ENCODE peak calls at places on chromosomes 11 and 22, in nine cellular contexts. R, X, M, A, D, C, J, Q and F are unnamed samples.
A peak's percentile ranks its signal among the peaks of the same experiment; 100 is the strongest.

GRCh38 chr22:50416996-50417395 is 57.8 kb downstream of the SBF1 start:
- DNase-seq in R (no peak), X (no peak), M (no peak), A (no peak), D (no peak), C (no peak), J (no peak), Q (no peak), F (no peak)

GRCh38 chr11:64359712-64360402 is 895 bp downstream of the RPS6KA4 start:
- DNase-seq in R (no peak), X (peak; percentile 68), M (no peak), A (no peak), D (no peak), C (peak; percentile 33), J (no peak), Q (no peak), F (peak; percentile 49)

GRCh38 chr11:32580967-32581366 is 2.7 kb upstream of the EIF3M start:
- DNase-seq in R (no peak), X (no peak), M (no peak), A (peak; percentile 81), D (no peak), C (no peak), J (peak; percentile 60), Q (no peak), F (no peak)

GRCh38 chr22:21764038-21764804 is 28.6 kb upstream of the YPEL1 start:
- DNase-seq in R (no peak), X (no peak), M (no peak), A (no peak), D (no peak), C (no peak), J (no peak), Q (no peak), F (peak; percentile 23)

GRCh38 chr11:34302046-34302921 is 55.5 kb downstream of the ABTB2 start:
- DNase-seq in R (no peak), X (no peak), M (peak; percentile 92), A (peak; percentile 98), D (peak; percentile 98), C (no peak), J (no peak), Q (peak; percentile 55), F (no peak)

GRCh38 chr11:24171869-24172268 is 325.0 kb upstream of the LUZP2 start:
- DNase-seq in R (no peak), X (no peak), M (no peak), A (no peak), D (no peak), C (no peak), J (no peak), Q (no peak), F (no peak)

GRCh38 chr11:66479741-66480115 is 506 bp upstream of the DPP3 start:
- DNase-seq in R (no peak), X (no peak), M (no peak), A (no peak), D (no peak), C (no peak), J (no peak), Q (no peak), F (peak; percentile 81)

GRCh38 chr11:34620820-34621792 is at the start of gene EHF:
- DNase-seq in R (no peak), X (no peak), M (no peak), A (peak; percentile 99), D (no peak), C (no peak), J (no peak), Q (no peak), F (no peak)

GRCh38 chr11:92827132-92827531 is 142.3 kb upstream of the MTNR1B start:
- DNase-seq in R (no peak), X (no peak), M (no peak), A (no peak), D (no peak), C (no peak), J (no peak), Q (no peak), F (no peak)

GRCh38 chr11:71418643-71419042 is 29.6 kb downstream of the DHCR7 start:
- DNase-seq in R (peak; percentile 10), X (no peak), M (no peak), A (no peak), D (no peak), C (no peak), J (no peak), Q (peak; percentile 72), F (peak; percentile 21)

GRCh38 chr11:100356035-100356434 is 331.1 kb upstream of the ARHGAP42 start:
- DNase-seq in R (no peak), X (no peak), M (no peak), A (no peak), D (no peak), C (no peak), J (no peak), Q (no peak), F (peak; percentile 59)

GRCh38 chr11:12397953-12398352 is 20.6 kb downstream of the PARVA start:
- DNase-seq in R (no peak), X (no peak), M (peak; percentile 96), A (no peak), D (no peak), C (no peak), J (peak; percentile 50), Q (no peak), F (no peak)

GRCh38 chr11:44701276-44701675 is 25.5 kb upstream of the TSPAN18 start:
- DNase-seq in R (no peak), X (no peak), M (no peak), A (no peak), D (no peak), C (no peak), J (no peak), Q (no peak), F (no peak)

GRCh38 chr22:17313591-17313990 is 55.7 kb upstream of the CECR2 start:
- DNase-seq in R (no peak), X (no peak), M (no peak), A (no peak), D (no peak), C (no peak), J (no peak), Q (no peak), F (peak; percentile 32)

GRCh38 chr11:62996271-62996670 is 11.5 kb upstream of the SLC22A6 start:
- DNase-seq in R (no peak), X (no peak), M (no peak), A (no peak), D (no peak), C (no peak), J (no peak), Q (no peak), F (no peak)

GRCh38 chr11:124310746-124311145 is 3.0 kb downstream of the OR8D1 start:
- DNase-seq in R (no peak), X (no peak), M (no peak), A (no peak), D (no peak), C (no peak), J (no peak), Q (no peak), F (no peak)

GRCh38 chr11:73265278-73265810 is 6.8 kb upstream of the P2RY6 start:
- DNase-seq in R (no peak), X (no peak), M (no peak), A (no peak), D (no peak), C (no peak), J (no peak), Q (no peak), F (no peak)

GRCh38 chr11:6327806-6328205 is 7.5 kb upstream of the CAVIN3 start:
- DNase-seq in R (no peak), X (no peak), M (no peak), A (no peak), D (no peak), C (no peak), J (no peak), Q (no peak), F (no peak)

GRCh38 chr22:28142361-28142801 is 223.3 kb upstream of the PITPNB start:
- DNase-seq in R (no peak), X (no peak), M (peak; percentile 72), A (peak; percentile 63), D (peak; percentile 59), C (no peak), J (no peak), Q (no peak), F (no peak)

GRCh38 chr11:61007971-61008896 is 36.8 kb downstream of the CD6 start:
- DNase-seq in R (no peak), X (no peak), M (no peak), A (no peak), D (no peak), C (no peak), J (no peak), Q (no peak), F (no peak)

GRCh38 chr11:66720223-66720898 is 8.7 kb downstream of the SPTBN2 start:
- DNase-seq in R (no peak), X (peak; percentile 80), M (peak; percentile 25), A (peak; percentile 97), D (no peak), C (no peak), J (peak; percentile 37), Q (no peak), F (peak; percentile 98)

GRCh38 chr11:279040-279965 is 1.1 kb downstream of the NLRP6 start:
- DNase-seq in R (no peak), X (no peak), M (no peak), A (no peak), D (no peak), C (no peak), J (no peak), Q (no peak), F (no peak)

GRCh38 chr11:46894961-46895360 is 23.4 kb downstream of the LRP4 start:
- DNase-seq in R (no peak), X (no peak), M (no peak), A (no peak), D (no peak), C (no peak), J (no peak), Q (no peak), F (no peak)

GRCh38 chr22:39097098-39098020 is at the start of gene APOBEC3H:
- DNase-seq in R (no peak), X (peak; percentile 74), M (no peak), A (peak; percentile 70), D (no peak), C (peak; percentile 8), J (no peak), Q (peak; percentile 55), F (no peak)

GRCh38 chr22:46421272-46421671 is 85.8 kb downstream of the TRMU start:
- DNase-seq in R (no peak), X (peak; percentile 29), M (no peak), A (no peak), D (no peak), C (peak; percentile 5), J (no peak), Q (peak; percentile 74), F (no peak)

GRCh38 chr22:17410576-17410975 is 41.3 kb downstream of the CECR2 start:
- DNase-seq in R (no peak), X (no peak), M (no peak), A (no peak), D (no peak), C (no peak), J (no peak), Q (no peak), F (no peak)

GRCh38 chr11:87437844-87438223 is 400.1 kb downstream of the TMEM135 start:
- DNase-seq in R (no peak), X (no peak), M (peak; percentile 57), A (peak; percentile 79), D (peak; percentile 89), C (no peak), J (no peak), Q (no peak), F (no peak)

GRCh38 chr22:49735411-49736311 is 92.0 kb downstream of the BRD1 start:
- DNase-seq in R (no peak), X (no peak), M (peak; percentile 24), A (no peak), D (no peak), C (no peak), J (no peak), Q (no peak), F (no peak)

GRCh38 chr22:42591987-42592386 is 22.7 kb downstream of the POLDIP3 start:
- DNase-seq in R (no peak), X (no peak), M (no peak), A (no peak), D (no peak), C (no peak), J (no peak), Q (no peak), F (no peak)

GRCh38 chr11:16876053-16876752 is 137.8 kb downstream of the C11orf58 start:
- DNase-seq in R (no peak), X (no peak), M (no peak), A (no peak), D (no peak), C (no peak), J (no peak), Q (no peak), F (no peak)

GRCh38 chr11:20047006-20047405 is 113.3 kb downstream of the DBX1 start:
- DNase-seq in R (no peak), X (no peak), M (no peak), A (no peak), D (no peak), C (no peak), J (no peak), Q (no peak), F (no peak)